ENCODE peak calls at places on chromosomes 13 and 19, in six cellular contexts. S is neuronal stem cell, Y is IMR-90, F is mesenchymal stem cell, P is H9, L is H1. Z is an unnamed sample.

GRCh38 chr13:34748078-34748477 is 194.0 kb upstream of the NBEA start:
- DNase-seq in L (no peak), Y (no peak), P (no peak), S (no peak), F (peak), Z (no peak)

GRCh38 chr13:31835932-31836331 is 96.6 kb downstream of the RXFP2 start:
- DNase-seq in P (no peak), F (peak), S (no peak), Y (peak), L (no peak), Z (no peak)

GRCh38 chr13:68056816-68057710 is 826.9 kb upstream of the PCDH9 start:
- DNase-seq in Y (peak), F (peak), P (no peak), S (no peak), L (no peak), Z (no peak)

GRCh38 chr13:92097337-92097903 is 699.0 kb downstream of the GPC5 start:
- DNase-seq in S (no peak), F (peak), L (no peak), Y (no peak), P (no peak), Z (no peak)

GRCh38 chr13:32988588-32989256 is 27.5 kb upstream of the KL start:
- DNase-seq in L (no peak), F (no peak), P (no peak), S (no peak), Y (no peak), Z (no peak)

GRCh38 chr19:7917292-7918061 is 2.7 kb upstream of the SNAPC2 start:
- DNase-seq in S (no peak), Y (peak), L (peak), F (peak), P (peak), Z (peak)

GRCh38 chr19:32543107-32543900 is 37.7 kb upstream of the PDCD5 start:
- DNase-seq in L (no peak), P (no peak), S (no peak), Y (peak), F (peak), Z (peak)

GRCh38 chr13:27367570-27367969 is 56.8 kb upstream of the GTF3A start:
- DNase-seq in S (no peak), P (no peak), F (no peak), Y (no peak), L (no peak), Z (no peak)

GRCh38 chr13:40662866-40663265 is 3.6 kb downstream of the FOXO1 start:
- DNase-seq in P (no peak), L (no peak), S (no peak), F (no peak), Y (no peak), Z (no peak)

GRCh38 chr13:30998548-30999140 is 66.2 kb downstream of the TEX26 start:
- DNase-seq in P (no peak), Y (peak), F (no peak), L (no peak), S (no peak), Z (no peak)

GRCh38 chr19:16447015-16447384 is 24.8 kb downstream of the EPS15L1 start:
- DNase-seq in P (no peak), F (peak), Y (peak), L (no peak), S (no peak), Z (peak)

DNA sequence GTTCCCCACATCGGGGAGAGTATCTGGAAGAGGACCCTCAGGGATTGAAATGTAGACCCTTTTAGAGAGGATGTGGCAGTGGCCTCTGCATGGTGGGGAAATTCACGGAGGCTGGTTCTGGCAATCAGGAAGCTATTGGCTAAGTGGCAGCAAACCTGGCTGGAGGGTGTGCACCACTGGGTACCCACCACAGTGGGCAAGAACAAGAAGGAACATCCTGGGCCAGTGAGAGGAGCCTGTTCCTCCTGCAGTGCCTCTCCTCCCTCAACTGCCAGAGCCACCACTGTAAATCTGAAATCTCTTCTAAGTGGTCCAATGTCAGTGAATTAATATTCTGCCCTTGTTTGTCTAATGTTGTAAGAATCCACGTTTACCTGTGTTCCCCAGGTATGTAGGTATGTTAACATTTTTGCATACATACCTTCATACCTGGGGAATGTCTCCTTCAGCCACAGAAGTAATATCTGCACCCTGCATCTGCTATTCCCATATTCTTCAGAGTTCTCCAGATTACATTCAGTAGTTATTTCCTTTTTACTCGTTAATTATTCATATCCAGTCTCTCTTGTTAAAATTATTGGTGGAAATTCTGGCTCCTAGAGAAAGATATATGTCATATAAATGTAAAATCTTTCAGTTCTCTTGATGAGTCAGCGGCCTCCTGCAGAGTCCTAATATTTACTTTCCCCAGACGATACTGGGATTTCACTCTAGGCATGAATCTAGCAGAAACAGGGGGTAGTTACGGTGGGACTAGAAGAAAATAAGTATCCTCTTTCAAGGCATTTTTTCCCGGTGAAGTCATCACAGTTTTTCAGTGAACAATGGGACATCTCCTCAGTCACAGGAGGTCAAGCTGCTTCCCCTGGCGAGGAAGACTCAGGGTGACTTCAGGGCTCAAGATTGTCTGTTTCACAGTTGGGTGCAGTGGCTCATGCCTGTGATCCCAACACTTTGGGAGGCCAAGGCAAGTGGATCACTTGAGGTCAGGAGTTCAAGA is 148.3 kb downstream of the MYO16 start:
- DNase-seq in F (peak), L (no peak), Y (peak), S (peak), P (peak), Z (peak)
- H3K4ac ChIP-seq in F (no peak), L (no peak), Y (no peak), S (no peak), P (no peak), Z (no peak)

DNA sequence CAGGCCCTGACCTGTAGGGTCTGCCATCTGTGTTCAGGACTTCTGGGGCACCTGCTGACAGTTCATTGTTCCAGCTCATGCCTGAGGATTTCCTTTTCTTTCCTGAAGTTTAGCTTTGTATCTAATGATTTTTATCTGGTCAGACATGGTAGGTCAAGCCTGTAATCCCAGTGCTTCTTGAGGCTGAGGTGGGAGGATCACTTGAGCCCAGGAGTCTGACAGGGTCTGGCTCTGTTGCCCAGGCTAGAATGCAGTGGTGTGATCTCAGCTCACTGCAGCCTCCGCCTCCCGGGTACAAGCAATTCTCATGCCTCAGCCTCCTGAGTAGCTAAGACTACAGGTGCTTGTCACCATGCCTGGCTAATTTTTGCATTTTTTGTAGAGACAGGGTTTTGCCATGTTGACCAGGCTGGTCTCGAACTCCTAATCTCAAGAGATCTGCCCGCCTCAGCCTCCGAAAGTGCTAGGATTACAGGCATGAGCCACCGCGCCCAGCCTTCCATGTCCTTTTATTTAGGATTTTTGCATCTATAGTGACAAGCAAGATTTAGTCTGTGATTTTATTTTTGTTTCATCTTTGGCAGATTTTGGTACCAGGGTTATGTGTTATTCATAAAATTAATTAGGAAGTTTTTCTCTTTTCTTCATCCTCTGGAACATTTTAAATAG is 33.2 kb downstream of the CHST8 start:
- DNase-seq in P (peak), S (no peak), Y (no peak), F (no peak), L (no peak), Z (no peak)
- H2AFZ ChIP-seq in P (no peak), S (no peak), Y (no peak), F (no peak), L (no peak), Z (no peak)

GRCh38 chr13:99989376-99990044 is 7.9 kb downstream of the ZIC2 start:
- DNase-seq in F (no peak), L (peak), P (peak), S (peak), Y (no peak), Z (no peak)
- H3K4ac ChIP-seq in F (no peak), L (no peak), P (no peak), S (no peak), Y (no peak), Z (no peak)

GRCh38 chr19:17572640-17573039 is 17.2 kb downstream of the COLGALT1 start:
- DNase-seq in Y (no peak), P (no peak), F (no peak), S (no peak), L (no peak), Z (no peak)

GRCh38 chr19:17577698-17578097 is 22.2 kb downstream of the COLGALT1 start:
- DNase-seq in F (no peak), P (peak), Y (no peak), L (peak), S (no peak), Z (no peak)

GRCh38 chr19:17579523-17580244 is 24.2 kb downstream of the COLGALT1 start:
- DNase-seq in S (peak), F (peak), L (peak), P (peak), Y (peak), Z (peak)

GRCh38 chr19:17576758-17577532 is 21.5 kb downstream of the COLGALT1 start:
- DNase-seq in L (peak), S (peak), P (peak), Y (no peak), F (no peak), Z (peak)

DNA sequence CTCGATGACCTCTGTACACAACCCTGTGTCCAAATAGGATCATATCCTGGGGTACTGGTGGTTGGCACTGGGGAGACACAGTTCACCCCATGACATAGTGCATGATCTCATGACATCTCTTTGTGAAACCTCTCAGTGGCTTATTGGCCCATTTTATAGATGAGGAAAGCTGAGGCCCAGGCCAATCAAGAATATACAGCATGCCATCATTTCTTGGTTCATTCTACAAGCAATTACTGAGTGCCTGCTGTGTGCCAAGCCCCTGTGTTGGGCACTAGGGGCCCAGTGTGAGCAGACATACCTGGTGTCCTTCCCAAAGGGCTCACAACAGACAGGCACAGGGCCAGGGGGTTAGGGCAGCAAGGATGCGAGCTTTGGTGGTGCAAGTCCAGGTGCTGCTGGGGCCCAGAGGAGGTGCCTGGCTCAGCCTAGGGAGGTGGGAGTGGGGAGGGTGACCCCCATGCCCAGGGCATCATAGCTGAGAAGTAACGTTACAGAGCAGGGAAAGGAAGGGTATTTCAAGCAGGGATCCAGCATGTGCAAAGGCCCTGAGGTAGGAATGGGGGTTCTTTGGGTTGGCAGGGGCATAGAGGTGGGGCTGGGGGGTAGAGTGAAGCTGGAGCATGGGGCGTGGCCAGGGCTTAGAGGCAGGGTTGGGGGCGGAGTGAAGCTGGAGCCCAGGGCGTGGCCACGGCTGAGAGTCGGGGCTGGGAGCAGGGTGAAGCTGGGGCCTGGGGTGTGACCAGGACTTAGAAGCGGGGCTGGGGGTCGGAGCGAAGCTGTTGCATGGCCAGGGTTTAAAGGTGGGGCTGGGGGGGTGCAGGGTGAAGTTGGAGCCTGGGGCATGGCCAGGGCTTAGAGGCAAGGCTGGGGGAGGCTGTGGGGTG is 20.7 kb downstream of the COLGALT1 start:
- DNase-seq in S (peak), L (no peak), F (no peak), Y (no peak), P (no peak), Z (no peak)
- H2AFZ ChIP-seq in S (no peak), L (no peak), F (no peak), Y (peak), P (no peak), Z (no peak)

GRCh38 chr19:41320568-41320967 is 10.6 kb downstream of the CCDC97 start:
- DNase-seq in P (no peak), Y (no peak), L (no peak), S (no peak), F (no peak), Z (no peak)

GRCh38 chr19:41323023-41323422 is 13.1 kb downstream of the CCDC97 start:
- DNase-seq in S (no peak), F (peak), L (no peak), P (no peak), Y (peak), Z (peak)

GRCh38 chr19:41321204-41321599 is 11.2 kb downstream of the CCDC97 start:
- DNase-seq in L (no peak), F (no peak), Y (no peak), P (no peak), S (no peak), Z (no peak)

GRCh38 chr19:41322451-41322850 is 12.5 kb downstream of the CCDC97 start:
- DNase-seq in L (no peak), F (no peak), P (no peak), Y (no peak), S (no peak), Z (no peak)

DNA sequence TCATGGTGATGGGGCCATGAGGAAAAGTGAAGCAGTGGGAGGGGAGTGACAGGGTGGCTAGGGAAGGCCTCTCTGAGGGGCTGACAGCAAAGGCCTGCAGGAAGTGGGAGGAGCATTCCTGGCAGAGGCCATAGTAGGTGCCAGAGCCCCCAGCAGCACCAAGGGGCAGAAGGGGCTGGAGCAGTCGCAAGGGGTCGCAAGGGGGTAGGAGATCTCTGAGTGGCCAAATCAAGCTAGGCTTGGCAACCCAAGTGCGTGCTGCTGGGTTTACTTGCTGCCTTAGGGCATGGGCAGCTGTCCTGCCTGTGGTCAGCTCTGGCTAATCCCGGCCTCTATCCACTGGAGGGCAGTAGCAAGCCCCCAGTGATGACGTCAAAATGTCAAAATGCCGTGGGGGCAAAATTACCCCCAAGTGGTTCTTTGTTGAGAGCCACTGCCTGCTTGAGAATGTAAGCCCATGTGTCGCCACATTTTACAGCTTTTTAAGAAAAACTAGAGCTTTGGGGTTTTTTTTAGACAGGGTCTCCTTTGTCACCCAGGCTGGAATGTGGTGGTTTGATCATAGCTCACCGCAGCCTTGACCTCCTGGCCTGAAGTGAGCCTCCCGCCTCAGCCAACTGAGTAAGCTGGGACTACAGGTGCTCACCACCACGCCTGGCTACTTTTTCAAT is 11.8 kb downstream of the CCDC97 start:
- DNase-seq in S (peak), Y (peak), P (peak), F (peak), L (peak), Z (peak)
- H3K4ac ChIP-seq in S (no peak), Y (peak), P (no peak), F (peak), L (no peak), Z (peak)

GRCh38 chr19:51368366-51369282 is at the start of gene CLDND2:
- DNase-seq in F (no peak), Y (no peak), S (no peak), P (no peak), L (peak), Z (no peak)
- H2AFZ ChIP-seq in F (peak), Y (peak), S (peak), P (no peak), L (peak), Z (peak)